ENCODE peak calls at places on chromosomes 2 and 18, in eight cellular contexts. K is GM12891; P is midbrain; E is NCI-H345; F is Right ventricle myocardium inferior; R is effector CD8-positive, alpha-beta T cell; Y is mucosa of gallbladder; M is AG08396. O is an unnamed sample.

GRCh38 chr2:127637725-127638252 is 8.2 kb upstream of the GPR17 start:
- DNase-seq in K (no peak), P (no peak), E (no peak), F (no peak), R (no peak), Y (no peak), M (peak), O (no peak)

GRCh38 chr18:55093808-55094207 is 134.5 kb upstream of the CCDC68 start:
- DNase-seq in K (no peak), P (no peak), E (no peak), F (no peak), R (no peak), Y (no peak), M (no peak), O (no peak)

GRCh38 chr18:23528580-23529472 is 25.5 kb downstream of the RMC1 start:
- DNase-seq in K (no peak), P (no peak), E (no peak), F (no peak), R (no peak), Y (peak), M (peak), O (no peak)

GRCh38 chr2:198098918-198099317 is 294.5 kb downstream of the PLCL1 start:
- DNase-seq in K (no peak), P (peak), E (no peak), F (no peak), R (no peak), Y (no peak), M (no peak), O (no peak)

GRCh38 chr2:158507141-158507540 is 50.4 kb downstream of the PKP4 start:
- DNase-seq in K (no peak), P (no peak), E (no peak), F (no peak), R (no peak), Y (no peak), M (no peak), O (no peak)

GRCh38 chr2:96914332-96914731 is 44.5 kb upstream of the SEMA4C start:
- DNase-seq in K (no peak), P (no peak), E (no peak), F (no peak), R (no peak), Y (no peak), M (no peak), O (no peak)

GRCh38 chr2:240662681-240663080 is 20.0 kb downstream of the AQP12B start:
- DNase-seq in K (no peak), P (no peak), E (no peak), F (no peak), R (no peak), Y (no peak), M (no peak), O (no peak)

GRCh38 chr2:62826953-62827675 is 121.6 kb downstream of the EHBP1 start:
- DNase-seq in K (no peak), P (no peak), E (no peak), F (no peak), R (no peak), Y (no peak), M (no peak), O (no peak)

GRCh38 chr18:37565138-37565984 is at the start of gene CELF4:
- DNase-seq in K (no peak), P (peak), E (peak), F (no peak), R (no peak), Y (no peak), M (peak), O (peak)

GRCh38 chr18:45588831-45589558 is 26.3 kb upstream of the SLC14A2 start:
- DNase-seq in K (no peak), P (no peak), E (no peak), F (no peak), R (no peak), Y (no peak), M (peak), O (no peak)

GRCh38 chr18:48049757-48050156 is 119.3 kb upstream of the SMAD2 start:
- DNase-seq in K (no peak), P (no peak), E (no peak), F (no peak), R (no peak), Y (no peak), M (no peak), O (no peak)

GRCh38 chr18:9537638-9538037 is 62.3 kb downstream of the RALBP1 start:
- DNase-seq in K (no peak), P (no peak), E (no peak), F (no peak), R (no peak), Y (no peak), M (no peak), O (no peak)

GRCh38 chr2:190879474-190880373 is 897 bp upstream of the GLS start:
- DNase-seq in K (no peak), P (no peak), E (no peak), F (peak), R (peak), Y (no peak), M (no peak), O (no peak)

GRCh38 chr18:11885278-11885991 is 22.7 kb downstream of the MPPE1 start:
- DNase-seq in K (peak), P (no peak), E (no peak), F (no peak), R (no peak), Y (peak), M (no peak), O (no peak)

GRCh38 chr2:61855178-61855523 is 1.3 kb upstream of the FAM161A start:
- DNase-seq in K (no peak), P (no peak), E (peak), F (no peak), R (no peak), Y (peak), M (no peak), O (no peak)

GRCh38 chr18:3511980-3512379 is 62.0 kb downstream of the TGIF1 start:
- DNase-seq in K (no peak), P (no peak), E (no peak), F (no peak), R (no peak), Y (no peak), M (peak), O (no peak)

GRCh38 chr2:234203135-234203984 is 152.9 kb downstream of the SPP2 start:
- DNase-seq in K (no peak), P (no peak), E (no peak), F (no peak), R (no peak), Y (peak), M (peak), O (no peak)

GRCh38 chr2:240618776-240619175 is 6.5 kb upstream of the GPR35 start:
- DNase-seq in K (no peak), P (no peak), E (no peak), F (peak), R (no peak), Y (no peak), M (no peak), O (no peak)

GRCh38 chr2:49770919-49771318 is 616.6 kb upstream of the FSHR start:
- DNase-seq in K (no peak), P (peak), E (peak), F (no peak), R (no peak), Y (peak), M (no peak), O (peak)

GRCh38 chr2:213229814-213230213 is 54.5 kb upstream of the SPAG16 start:
- DNase-seq in K (no peak), P (no peak), E (no peak), F (no peak), R (no peak), Y (no peak), M (no peak), O (no peak)

GRCh38 chr2:19614066-19614465 is 255.6 kb upstream of the OSR1 start:
- DNase-seq in K (no peak), P (no peak), E (no peak), F (no peak), R (no peak), Y (no peak), M (no peak), O (no peak)

GRCh38 chr2:159082119-159082518 is 113.7 kb downstream of the TANC1 start:
- DNase-seq in K (no peak), P (no peak), E (no peak), F (no peak), R (no peak), Y (no peak), M (no peak), O (no peak)

GRCh38 chr2:171327043-171327496 is 106.7 kb downstream of the METTL8 start:
- DNase-seq in K (no peak), P (no peak), E (no peak), F (no peak), R (no peak), Y (no peak), M (no peak), O (no peak)

GRCh38 chr2:240466579-240467148 is 31.2 kb downstream of the GPC1 start:
- DNase-seq in K (peak), P (no peak), E (no peak), F (peak), R (no peak), Y (no peak), M (peak), O (no peak)